ENCODE peak calls at places on chromosome 10, in five cellular contexts. Z, P, X, B and G are unnamed samples.

GRCh38 chr10:91144961-91145360 is 75.5 kb upstream of the PCGF5 start:
- DNase-seq in Z (no peak), P (no peak), X (no peak), B (no peak), G (no peak)

GRCh38 chr10:69434169-69434568 is 17.1 kb upstream of the TSPAN15 start:
- DNase-seq in B (no peak), Z (no peak), P (no peak), X (no peak), G (no peak)

GRCh38 chr10:68235111-68235510 is 3.2 kb upstream of the ATOH7 start:
- DNase-seq in X (no peak), Z (no peak), P (no peak), B (no peak), G (no peak)

GRCh38 chr10:75493464-75493863 is 62.0 kb downstream of the LRMDA start:
- DNase-seq in Z (no peak), P (no peak), B (no peak), X (no peak), G (no peak)

GRCh38 chr10:77405771-77406241 is 231.8 kb downstream of the KCNMA1 start:
- DNase-seq in P (peak), Z (no peak), B (peak), X (peak), G (peak)

GRCh38 chr10:91378061-91378460 is 32.1 kb upstream of the HECTD2 start:
- DNase-seq in Z (peak), B (no peak), P (no peak), X (no peak), G (no peak)

GRCh38 chr10:1687190-1687589 is 50.1 kb downstream of the ADARB2 start:
- DNase-seq in P (no peak), Z (no peak), X (no peak), B (no peak), G (no peak)

GRCh38 chr10:121426307-121426706 is 171.9 kb downstream of the FGFR2 start:
- DNase-seq in B (no peak), P (no peak), Z (no peak), X (no peak), G (no peak)

GRCh38 chr10:25177754-25178135 is 2.9 kb downstream of the GPR158 start:
- DNase-seq in P (no peak), X (no peak), Z (no peak), B (no peak), G (no peak)

GRCh38 chr10:76968483-76968882 is 669.1 kb downstream of the KCNMA1 start:
- DNase-seq in B (no peak), X (no peak), Z (no peak), P (no peak), G (no peak)

GRCh38 chr10:60096761-60097513 is 190.6 kb upstream of the CCDC6 start:
- DNase-seq in X (no peak), Z (no peak), P (no peak), B (no peak), G (no peak)

GRCh38 chr10:118017850-118018249 is 28.9 kb downstream of the RAB11FIP2 start:
- DNase-seq in B (peak), Z (no peak), P (no peak), X (peak), G (peak)

GRCh38 chr10:37844644-37845043 is 12.8 kb downstream of the ZNF248 start:
- DNase-seq in X (no peak), P (no peak), Z (no peak), B (no peak), G (no peak)

GRCh38 chr10:77532068-77532467 is 105.5 kb downstream of the KCNMA1 start:
- DNase-seq in X (no peak), P (no peak), Z (no peak), B (no peak), G (no peak)

GRCh38 chr10:74995806-74996205 is 115.7 kb upstream of the SAMD8 start:
- DNase-seq in X (no peak), Z (no peak), P (no peak), B (no peak), G (no peak)

GRCh38 chr10:33459597-33459996 is 125.1 kb upstream of the NRP1 start:
- DNase-seq in P (no peak), Z (no peak), B (no peak), X (no peak), G (peak)

GRCh38 chr10:124025152-124025551 is 68.2 kb downstream of the CHST15 start:
- DNase-seq in P (no peak), B (no peak), X (no peak), Z (no peak), G (no peak)